ENCODE peak calls at places on chromosome X, in ten cellular contexts. K, T, Y, M, I, O, Z, N, B and F are unnamed samples.

GRCh38 chrX:109049903-109050302 is 313.5 kb upstream of the IRS4 start:
- DNase-seq in K (no peak), T (no peak), Y (no peak), M (no peak), I (no peak), O (no peak), Z (no peak), N (peak), B (no peak), F (no peak)

GRCh38 chrX:44675364-44676024 is 132.8 kb upstream of the FUNDC1 start:
- DNase-seq in K (peak), T (peak), Y (no peak), M (peak), I (no peak), O (peak), Z (no peak), N (no peak), B (no peak), F (peak)

GRCh38 chrX:18490816-18491215 is 65.4 kb downstream of the CDKL5 start:
- DNase-seq in K (no peak), T (no peak), Y (no peak), M (no peak), I (no peak), O (peak), Z (no peak), N (no peak), B (no peak), F (no peak)

GRCh38 chrX:133171962-133172708 is 46.0 kb downstream of the TFDP3 start:
- DNase-seq in K (no peak), T (no peak), Y (peak), M (no peak), I (no peak), O (no peak), Z (no peak), N (no peak), B (no peak), F (no peak)

GRCh38 chrX:24259544-24260240 is 54.2 kb downstream of the SUPT20HL2 start:
- DNase-seq in K (peak), T (no peak), Y (peak), M (no peak), I (no peak), O (peak), Z (no peak), N (peak), B (no peak), F (peak)

GRCh38 chrX:43862434-43862833 is 19.8 kb downstream of the MAOB start:
- DNase-seq in K (no peak), T (no peak), Y (no peak), M (no peak), I (no peak), O (no peak), Z (no peak), N (no peak), B (no peak), F (no peak)

GRCh38 chrX:40897768-40898167 is 162.4 kb upstream of the MED14 start:
- DNase-seq in K (no peak), T (no peak), Y (no peak), M (no peak), I (no peak), O (no peak), Z (no peak), N (no peak), B (no peak), F (no peak)

GRCh38 chrX:108036298-108036973 is 8.4 kb upstream of the VSIG1 start:
- DNase-seq in K (peak), T (no peak), Y (no peak), M (peak), I (no peak), O (peak), Z (no peak), N (no peak), B (no peak), F (peak)

GRCh38 chrX:84469226-84469625 is 33.0 kb downstream of the HDX start:
- DNase-seq in K (peak), T (no peak), Y (no peak), M (no peak), I (no peak), O (peak), Z (no peak), N (no peak), B (no peak), F (peak)

GRCh38 chrX:1618689-1619088 is 3.8 kb downstream of the ASMT start:
- DNase-seq in K (no peak), T (no peak), Y (no peak), M (no peak), I (no peak), O (no peak), Z (no peak), N (no peak), B (no peak), F (peak)

GRCh38 chrX:3295731-3296130 is 50.7 kb downstream of the MXRA5 start:
- DNase-seq in K (no peak), T (no peak), Y (no peak), M (no peak), I (no peak), O (no peak), Z (no peak), N (no peak), B (no peak), F (peak)